ENCODE peak calls at places on chromosome 19, in four cellular contexts. One of them, this sample, is unnamed.

GRCh38 chr19:42207767-42208259 is 9.7 kb downstream of the DEDD2 start:
- DNase-seq in GM12878: no peak
- DNase-seq in HepG2: no peak
- DNase-seq in K562: peak; percentile 75
- DNase-seq in this sample: no peak

GRCh38 chr19:11659612-11660011 is 62.3 kb downstream of the ZNF627 start:
- DNase-seq in GM12878: no peak
- DNase-seq in HepG2: peak; percentile 15
- DNase-seq in K562: peak; percentile 37
- DNase-seq in this sample: no peak

GRCh38 chr19:33394006-33394722 is 20.7 kb downstream of the CEBPG start:
- DNase-seq in GM12878: no peak
- DNase-seq in HepG2: peak; percentile 55
- DNase-seq in K562: no peak
- DNase-seq in this sample: no peak

GRCh38 chr19:12838182-12838890 is at the start of gene MAST1:
- DNase-seq in GM12878: no peak
- DNase-seq in HepG2: no peak
- DNase-seq in K562: peak; percentile 88
- DNase-seq in this sample: no peak

GRCh38 chr19:57171551-57172081 is 4.3 kb upstream of the DUXA start:
- DNase-seq in GM12878: no peak
- DNase-seq in HepG2: peak; percentile 20
- DNase-seq in K562: peak; percentile 30
- DNase-seq in this sample: no peak

GRCh38 chr19:41411682-41412265 is 14.2 kb downstream of the BCKDHA start:
- DNase-seq in GM12878: no peak
- DNase-seq in HepG2: no peak
- DNase-seq in K562: no peak
- DNase-seq in this sample: no peak

GRCh38 chr19:28307963-28308362 is 905.0 kb downstream of the UQCRFS1 start:
- DNase-seq in GM12878: no peak
- DNase-seq in HepG2: no peak
- DNase-seq in K562: no peak
- DNase-seq in this sample: no peak

GRCh38 chr19:40236366-40236765 is 9.9 kb upstream of the CCNP start:
- DNase-seq in GM12878: no peak
- DNase-seq in HepG2: no peak
- DNase-seq in K562: no peak
- DNase-seq in this sample: no peak

GRCh38 chr19:4768934-4769777 is 22.4 kb upstream of the FEM1A start:
- DNase-seq in GM12878: no peak
- DNase-seq in HepG2: peak; percentile 85
- DNase-seq in K562: peak; percentile 84
- DNase-seq in this sample: peak; percentile 67

GRCh38 chr19:37074819-37075362 is 3.3 kb upstream of the ZNF420 start:
- DNase-seq in GM12878: no peak
- DNase-seq in HepG2: no peak
- DNase-seq in K562: no peak
- DNase-seq in this sample: no peak
- TF ChIP-seq ATF3 in GM12878: no peak
- TF ChIP-seq ATF3 in HepG2: no peak
- TF ChIP-seq ATF3 in K562: no peak
- TF ChIP-seq ATF3 in this sample: no peak

GRCh38 chr19:50657672-50658437 is 8.6 kb downstream of the C19orf81 start:
- DNase-seq in GM12878: peak; percentile 5
- DNase-seq in HepG2: peak; percentile 44
- DNase-seq in K562: peak; percentile 99
- DNase-seq in this sample: peak; percentile 99
- H3K9ac ChIP-seq in GM12878: no peak overlapping the region
- H3K9ac ChIP-seq in HepG2: no peak overlapping the region
- H3K9ac ChIP-seq in K562: peak overlapping the region; percentile 99
- H3K9ac ChIP-seq in this sample: peak overlapping the region; percentile 84

DNA sequence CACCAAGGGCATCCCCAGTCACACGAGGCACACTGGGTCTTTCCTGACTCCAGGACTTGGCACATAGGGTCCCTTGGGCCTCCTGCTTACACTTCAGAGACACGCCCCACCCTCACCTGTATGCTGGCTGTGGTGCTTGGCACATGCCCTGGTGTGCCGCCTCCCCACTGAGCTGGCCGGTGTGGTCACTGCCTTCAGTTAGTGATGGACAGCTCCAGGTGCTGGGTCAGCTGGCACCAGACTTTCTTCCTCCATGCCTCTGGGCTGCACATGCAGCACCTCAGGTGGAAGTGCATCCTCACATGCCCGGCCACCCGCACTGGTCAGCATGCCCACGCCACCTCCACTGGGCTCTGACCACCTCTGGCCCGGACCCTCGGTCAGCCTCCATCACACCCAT is 52.9 kb downstream of the KLF2 start:
- DNase-seq in GM12878: no peak
- DNase-seq in HepG2: no peak
- DNase-seq in K562: no peak
- DNase-seq in this sample: no peak
- TF ChIP-seq REST in GM12878: no peak
- TF ChIP-seq REST in HepG2: no peak
- TF ChIP-seq REST in K562: no peak
- TF ChIP-seq REST in this sample: no peak

GRCh38 chr19:17075860-17076538 is 422 bp downstream of the MYO9B start:
- DNase-seq in GM12878: no peak
- DNase-seq in HepG2: no peak
- DNase-seq in K562: peak; percentile 48
- DNase-seq in this sample: no peak
- TF ChIP-seq ATF3 in GM12878: no peak
- TF ChIP-seq ATF3 in HepG2: no peak
- TF ChIP-seq ATF3 in K562: no peak
- TF ChIP-seq ATF3 in this sample: no peak

GRCh38 chr19:2503521-2504109 is 27.7 kb downstream of the GADD45B start:
- DNase-seq in GM12878: no peak
- DNase-seq in HepG2: no peak
- DNase-seq in K562: peak; percentile 50
- DNase-seq in this sample: peak; percentile 88
- H3K9ac ChIP-seq in GM12878: no peak overlapping the region
- H3K9ac ChIP-seq in HepG2: no peak overlapping the region
- H3K9ac ChIP-seq in K562: no peak overlapping the region
- H3K9ac ChIP-seq in this sample: peak overlapping the region; percentile 58